ENCODE peak calls at places on chromosomes 5 and 9, in nine cellular contexts. One of them, this sample, is unnamed.

GRCh38 chr5:112933651-112934365 is 11.8 kb upstream of the REEP5 start:
- DNase-seq in suprapubic skin: no peak
- DNase-seq in stomach: no peak
- DNase-seq in HCT116: no peak
- DNase-seq in IMR-90: peak; percentile 88
- DNase-seq in HepG2: no peak
- DNase-seq in uterus: no peak
- DNase-seq in ovary: no peak
- DNase-seq in heart left ventricle: no peak
- DNase-seq in this sample: no peak

GRCh38 chr5:72214168-72214567 is 105.9 kb downstream of the MRPS27 start:
- DNase-seq in suprapubic skin: no peak
- DNase-seq in stomach: no peak
- DNase-seq in HCT116: no peak
- DNase-seq in IMR-90: no peak
- DNase-seq in HepG2: no peak
- DNase-seq in uterus: no peak
- DNase-seq in ovary: no peak
- DNase-seq in heart left ventricle: peak; percentile 58
- DNase-seq in this sample: no peak

GRCh38 chr9:35664531-35665470 is at the start of gene ARHGEF39:
- DNase-seq in suprapubic skin: peak; percentile 84
- DNase-seq in stomach: peak; percentile 89
- DNase-seq in HCT116: peak; percentile 59
- DNase-seq in IMR-90: peak; percentile 68
- DNase-seq in HepG2: peak; percentile 81
- DNase-seq in uterus: peak; percentile 81
- DNase-seq in ovary: peak; percentile 85
- DNase-seq in heart left ventricle: peak; percentile 89
- DNase-seq in this sample: peak; percentile 84

GRCh38 chr5:75303419-75303818 is 33.6 kb upstream of the HMGCR start:
- DNase-seq in suprapubic skin: no peak
- DNase-seq in stomach: no peak
- DNase-seq in HCT116: no peak
- DNase-seq in IMR-90: no peak
- DNase-seq in HepG2: no peak
- DNase-seq in uterus: no peak
- DNase-seq in ovary: no peak
- DNase-seq in heart left ventricle: no peak
- DNase-seq in this sample: no peak

GRCh38 chr5:96636601-96637000 is 25.6 kb upstream of the CAST start:
- DNase-seq in suprapubic skin: no peak
- DNase-seq in stomach: no peak
- DNase-seq in HCT116: no peak
- DNase-seq in IMR-90: no peak
- DNase-seq in HepG2: no peak
- DNase-seq in uterus: no peak
- DNase-seq in ovary: no peak
- DNase-seq in heart left ventricle: no peak
- DNase-seq in this sample: no peak

GRCh38 chr5:1502046-1502736 is 21.6 kb downstream of the LPCAT1 start:
- DNase-seq in suprapubic skin: no peak
- DNase-seq in stomach: peak; percentile 33
- DNase-seq in HCT116: no peak
- DNase-seq in IMR-90: no peak
- DNase-seq in HepG2: no peak
- DNase-seq in uterus: no peak
- DNase-seq in ovary: no peak
- DNase-seq in heart left ventricle: peak; percentile 68
- DNase-seq in this sample: no peak

GRCh38 chr9:28051559-28051958 is 478.3 kb upstream of the C9orf72 start:
- DNase-seq in suprapubic skin: no peak
- DNase-seq in stomach: no peak
- DNase-seq in HCT116: no peak
- DNase-seq in IMR-90: no peak
- DNase-seq in HepG2: no peak
- DNase-seq in uterus: no peak
- DNase-seq in ovary: no peak
- DNase-seq in heart left ventricle: no peak
- DNase-seq in this sample: no peak

GRCh38 chr5:96687812-96688453 is 25.8 kb downstream of the CAST start:
- DNase-seq in suprapubic skin: no peak
- DNase-seq in stomach: no peak
- DNase-seq in HCT116: peak; percentile 39
- DNase-seq in IMR-90: peak; percentile 76
- DNase-seq in HepG2: peak; percentile 49
- DNase-seq in uterus: no peak
- DNase-seq in ovary: no peak
- DNase-seq in heart left ventricle: no peak
- DNase-seq in this sample: no peak

GRCh38 chr9:20380546-20380945 is 241.8 kb downstream of the MLLT3 start:
- DNase-seq in suprapubic skin: no peak
- DNase-seq in stomach: no peak
- DNase-seq in HCT116: no peak
- DNase-seq in IMR-90: no peak
- DNase-seq in HepG2: no peak
- DNase-seq in uterus: no peak
- DNase-seq in ovary: no peak
- DNase-seq in heart left ventricle: no peak
- DNase-seq in this sample: no peak

GRCh38 chr9:90936380-90936779 is 134.8 kb downstream of the SYK start:
- DNase-seq in suprapubic skin: no peak
- DNase-seq in stomach: no peak
- DNase-seq in HCT116: no peak
- DNase-seq in IMR-90: no peak
- DNase-seq in HepG2: no peak
- DNase-seq in uterus: no peak
- DNase-seq in ovary: no peak
- DNase-seq in heart left ventricle: no peak
- DNase-seq in this sample: peak; percentile 59

GRCh38 chr5:56075361-56075760 is 80.6 kb upstream of the IL6ST start:
- DNase-seq in suprapubic skin: peak; percentile 86
- DNase-seq in stomach: no peak
- DNase-seq in HCT116: no peak
- DNase-seq in IMR-90: peak; percentile 52
- DNase-seq in HepG2: no peak
- DNase-seq in uterus: peak; percentile 75
- DNase-seq in ovary: peak; percentile 49
- DNase-seq in heart left ventricle: peak; percentile 64
- DNase-seq in this sample: peak; percentile 47

GRCh38 chr5:115524199-115524598 is 20.4 kb downstream of the FEM1C start:
- DNase-seq in suprapubic skin: no peak
- DNase-seq in stomach: no peak
- DNase-seq in HCT116: no peak
- DNase-seq in IMR-90: no peak
- DNase-seq in HepG2: no peak
- DNase-seq in uterus: no peak
- DNase-seq in ovary: no peak
- DNase-seq in heart left ventricle: no peak
- DNase-seq in this sample: no peak

DNA sequence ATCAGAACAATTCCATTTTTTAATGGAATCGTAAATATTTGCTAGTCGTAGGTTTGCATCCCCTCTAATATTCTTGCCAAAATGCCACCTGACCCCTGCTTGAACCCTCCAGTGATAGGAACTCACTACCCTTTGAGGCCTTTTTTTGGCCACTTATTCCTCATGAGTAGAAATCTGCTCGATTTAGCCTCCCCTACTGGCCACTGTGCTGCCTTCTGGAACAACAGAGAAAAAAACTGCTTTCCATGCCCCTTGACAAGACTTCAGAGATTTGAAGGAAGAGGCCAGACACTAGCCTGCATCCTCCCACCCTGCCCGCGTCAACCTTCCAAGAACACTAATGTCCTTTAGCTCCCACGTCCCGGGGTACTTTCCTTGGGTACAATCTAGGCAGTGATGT is 4.1 kb downstream of the CCDC69 start:
- DNase-seq in suprapubic skin: no peak
- DNase-seq in stomach: no peak
- DNase-seq in HCT116: no peak
- DNase-seq in IMR-90: no peak
- DNase-seq in HepG2: no peak
- DNase-seq in uterus: no peak
- DNase-seq in ovary: no peak
- DNase-seq in heart left ventricle: no peak
- DNase-seq in this sample: peak; percentile 28
- TF ChIP-seq CTCF in suprapubic skin: no peak
- TF ChIP-seq CTCF in stomach: no peak
- TF ChIP-seq CTCF in HCT116: no peak
- TF ChIP-seq CTCF in IMR-90: peak; percentile 19
- TF ChIP-seq CTCF in HepG2: no peak
- TF ChIP-seq CTCF in uterus: no peak
- TF ChIP-seq CTCF in ovary: no peak
- TF ChIP-seq CTCF in heart left ventricle: peak; percentile 25
- TF ChIP-seq CTCF in this sample: peak; percentile 26

GRCh38 chr5:66828551-66829421 is 232.6 kb downstream of the MAST4 start:
- DNase-seq in suprapubic skin: peak; percentile 72
- DNase-seq in stomach: peak; percentile 64
- DNase-seq in HCT116: no peak
- DNase-seq in IMR-90: peak; percentile 71
- DNase-seq in HepG2: peak; percentile 7
- DNase-seq in uterus: peak; percentile 51
- DNase-seq in ovary: peak; percentile 54
- DNase-seq in heart left ventricle: peak; percentile 82
- DNase-seq in this sample: peak; percentile 83

GRCh38 chr5:66826696-66827095 is 230.5 kb downstream of the MAST4 start:
- DNase-seq in suprapubic skin: no peak
- DNase-seq in stomach: no peak
- DNase-seq in HCT116: no peak
- DNase-seq in IMR-90: no peak
- DNase-seq in HepG2: no peak
- DNase-seq in uterus: no peak
- DNase-seq in ovary: no peak
- DNase-seq in heart left ventricle: no peak
- DNase-seq in this sample: no peak

GRCh38 chr5:66829826-66830225 is 233.6 kb downstream of the MAST4 start:
- DNase-seq in suprapubic skin: no peak
- DNase-seq in stomach: no peak
- DNase-seq in HCT116: no peak
- DNase-seq in IMR-90: peak; percentile 8
- DNase-seq in HepG2: no peak
- DNase-seq in uterus: no peak
- DNase-seq in ovary: no peak
- DNase-seq in heart left ventricle: no peak
- DNase-seq in this sample: no peak

GRCh38 chr5:66828046-66828550 is 231.9 kb downstream of the MAST4 start:
- DNase-seq in suprapubic skin: no peak
- DNase-seq in stomach: no peak
- DNase-seq in HCT116: no peak
- DNase-seq in IMR-90: no peak
- DNase-seq in HepG2: no peak
- DNase-seq in uterus: no peak
- DNase-seq in ovary: no peak
- DNase-seq in heart left ventricle: no peak
- DNase-seq in this sample: no peak

DNA sequence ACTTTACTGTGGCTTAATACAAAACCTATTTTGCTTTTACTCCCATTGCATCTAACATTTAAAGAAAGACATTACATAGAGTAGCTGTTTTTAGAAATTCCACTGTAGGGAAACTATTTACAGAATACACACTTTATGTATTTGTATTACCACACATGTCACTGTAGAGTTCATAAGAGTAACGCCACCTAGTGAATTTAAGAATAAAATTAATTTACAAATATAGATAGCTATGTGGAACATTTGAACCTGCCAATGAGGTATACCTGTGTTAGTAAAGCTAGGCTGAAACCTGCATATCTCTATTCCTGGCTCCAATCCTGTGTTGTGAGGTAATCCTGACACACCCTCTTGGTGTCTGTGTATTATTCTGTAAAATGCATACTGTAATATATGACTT is 234.4 kb downstream of the MAST4 start:
- DNase-seq in suprapubic skin: no peak
- DNase-seq in stomach: no peak
- DNase-seq in HCT116: no peak
- DNase-seq in IMR-90: no peak
- DNase-seq in HepG2: no peak
- DNase-seq in uterus: no peak
- DNase-seq in ovary: no peak
- DNase-seq in heart left ventricle: no peak
- DNase-seq in this sample: no peak
- H3K4me1 ChIP-seq in suprapubic skin: peaks cover 31% of the 10 kb centered on the region
- H3K4me1 ChIP-seq in stomach: peaks cover 31% of the 10 kb centered on the region
- H3K4me1 ChIP-seq in HCT116: no peaks in the 10 kb centered on the region
- H3K4me1 ChIP-seq in IMR-90: no peaks in the 10 kb centered on the region
- H3K4me1 ChIP-seq in HepG2: peaks cover 14% of the 10 kb centered on the region
- H3K4me1 ChIP-seq in uterus: no peaks in the 10 kb centered on the region
- H3K4me1 ChIP-seq in ovary: peaks cover 3% of the 10 kb centered on the region
- H3K4me1 ChIP-seq in heart left ventricle: no peaks in the 10 kb centered on the region
- H3K4me1 ChIP-seq in this sample: no peaks in the 10 kb centered on the region

DNA sequence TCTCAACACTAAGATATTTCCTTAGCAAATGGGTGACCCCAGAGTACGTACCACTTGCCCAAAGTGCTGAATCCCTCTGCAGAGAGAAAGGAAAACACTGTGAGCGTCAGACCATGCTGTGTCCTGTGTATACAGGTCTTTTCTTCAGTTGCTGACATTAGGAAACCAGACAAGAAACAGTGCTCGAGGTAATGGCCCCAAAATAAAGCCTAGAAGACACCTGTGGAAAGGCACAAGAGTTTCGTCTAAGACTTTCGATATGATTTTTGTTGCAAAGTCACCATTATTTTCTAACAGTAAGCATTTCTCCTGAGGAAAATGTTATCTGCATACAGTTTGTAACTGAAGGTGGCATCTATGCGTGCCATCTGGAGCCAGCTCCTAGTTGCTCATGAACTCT is 62.0 kb upstream of the SIMC1 start:
- DNase-seq in suprapubic skin: no peak
- DNase-seq in stomach: no peak
- DNase-seq in HCT116: no peak
- DNase-seq in IMR-90: no peak
- DNase-seq in HepG2: no peak
- DNase-seq in uterus: no peak
- DNase-seq in ovary: no peak
- DNase-seq in heart left ventricle: no peak
- DNase-seq in this sample: no peak
- TF ChIP-seq POLR2A in suprapubic skin: no peak
- TF ChIP-seq POLR2A in stomach: no peak
- TF ChIP-seq POLR2A in HCT116: no peak
- TF ChIP-seq POLR2A in IMR-90: no peak
- TF ChIP-seq POLR2A in HepG2: no peak
- TF ChIP-seq POLR2A in uterus: no peak
- TF ChIP-seq POLR2A in ovary: no peak
- TF ChIP-seq POLR2A in heart left ventricle: no peak
- TF ChIP-seq POLR2A in this sample: no peak

DNA sequence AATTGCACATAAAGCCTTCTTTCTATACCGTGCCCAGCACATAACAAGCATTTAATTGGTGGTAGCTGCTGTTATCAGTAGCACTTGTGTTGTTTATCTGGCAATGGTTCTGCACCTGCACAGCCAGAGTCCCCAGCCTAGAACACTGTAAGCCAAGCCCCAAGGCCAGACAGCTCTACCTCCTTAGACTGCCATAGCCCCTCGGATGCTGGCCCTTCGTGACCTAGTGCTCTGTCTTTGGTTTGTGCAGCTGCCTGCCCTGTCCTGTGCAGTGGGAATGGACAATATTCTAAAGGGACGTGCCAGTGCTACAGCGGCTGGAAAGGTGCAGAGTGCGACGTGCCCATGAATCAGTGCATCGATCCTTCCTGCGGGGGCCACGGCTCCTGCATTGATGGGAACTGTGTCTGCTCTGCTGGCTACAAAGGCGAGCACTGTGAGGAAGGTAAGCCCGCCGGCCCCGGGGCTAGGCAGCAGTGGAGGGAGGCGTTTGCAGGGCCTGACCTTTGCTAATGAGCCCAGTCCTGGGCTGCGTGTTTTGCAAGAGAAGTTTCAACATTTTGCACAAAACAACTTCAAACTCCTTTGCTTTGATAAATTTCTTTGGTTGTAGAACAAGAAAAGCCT is 173.3 kb upstream of the WWC1 start:
- DNase-seq in suprapubic skin: no peak
- DNase-seq in stomach: no peak
- DNase-seq in HCT116: no peak
- DNase-seq in IMR-90: no peak
- DNase-seq in HepG2: no peak
- DNase-seq in uterus: no peak
- DNase-seq in ovary: no peak
- DNase-seq in heart left ventricle: no peak
- DNase-seq in this sample: no peak
- TF ChIP-seq CTCF in suprapubic skin: no peak
- TF ChIP-seq CTCF in stomach: no peak
- TF ChIP-seq CTCF in HCT116: no peak
- TF ChIP-seq CTCF in IMR-90: no peak
- TF ChIP-seq CTCF in HepG2: no peak
- TF ChIP-seq CTCF in uterus: no peak
- TF ChIP-seq CTCF in ovary: no peak
- TF ChIP-seq CTCF in heart left ventricle: no peak
- TF ChIP-seq CTCF in this sample: no peak

This sample was measured in testis.